ENCODE peak calls at places on chromosome 12, in six cellular contexts. K is caudate nucleus; Z is heart left ventricle; S is activated effector memory CD4-positive, alpha-beta T cell treated with anti-CD3 and anti-CD28 coated beads, Interleukin-2, amount 50 U/mL, for 16 hours; P is right lobe of liver; R is fibroblast of lung. G is an unnamed sample.

GRCh38 chr12:110253176-110253575 is 27.9 kb upstream of the ATP2A2 start:
- DNase-seq in P (peak; percentile 85), R (peak; percentile 72), K (no peak), Z (peak; percentile 84), S (no peak), G (no peak)

GRCh38 chr12:16359512-16360491 is 12.4 kb downstream of the MGST1 start:
- DNase-seq in K (no peak), S (no peak), R (peak; percentile 66), P (peak; percentile 68), Z (peak; percentile 42), G (peak; percentile 19)

GRCh38 chr12:89662623-89663022 is 46.0 kb downstream of the ATP2B1 start:
- DNase-seq in P (no peak), K (no peak), S (no peak), Z (no peak), R (peak; percentile 22), G (no peak)

GRCh38 chr12:130838284-130838950 is 633 bp downstream of the STX2 start:
- DNase-seq in Z (peak; percentile 44), P (peak; percentile 90), K (peak; percentile 62), R (no peak), S (no peak), G (no peak)

GRCh38 chr12:132888852-132889251 is 1.4 kb upstream of the CHFR start:
- DNase-seq in P (no peak), Z (no peak), S (no peak), K (no peak), R (no peak), G (no peak)

GRCh38 chr12:105083551-105084105 is 630 bp downstream of the ALDH1L2 start:
- DNase-seq in P (no peak), K (peak; percentile 10), Z (peak; percentile 28), R (peak; percentile 81), S (no peak), G (no peak)

GRCh38 chr12:50537538-50537919 is 32.7 kb downstream of the DIP2B start:
- DNase-seq in P (no peak), Z (no peak), K (peak; percentile 63), S (peak; percentile 66), R (no peak), G (peak; percentile 75)

GRCh38 chr12:87157791-87158190 is 871.4 kb downstream of the C12orf50 start:
- DNase-seq in R (peak; percentile 97), S (no peak), K (no peak), P (no peak), Z (no peak), G (peak; percentile 71)

GRCh38 chr12:25051171-25051570 is 102.3 kb upstream of the BCAT1 start:
- DNase-seq in K (no peak), S (no peak), P (no peak), R (no peak), Z (no peak), G (no peak)

GRCh38 chr12:116087962-116088361 is 189.5 kb downstream of the MED13L start:
- DNase-seq in R (no peak), Z (no peak), P (no peak), S (no peak), K (no peak), G (no peak)

GRCh38 chr12:54997914-54998507 is 13.4 kb upstream of the TESPA1 start:
- DNase-seq in P (no peak), S (no peak), K (no peak), R (no peak), Z (no peak), G (no peak)

GRCh38 chr12:70070494-70071007 is 172.7 kb upstream of the CNOT2 start:
- DNase-seq in Z (no peak), P (no peak), S (no peak), R (no peak), K (no peak), G (no peak)

GRCh38 chr12:115338566-115339294 is 654.8 kb upstream of the TBX3 start:
- DNase-seq in P (no peak), K (no peak), Z (no peak), S (no peak), R (no peak), G (no peak)

GRCh38 chr12:106108187-106108816 is 30.5 kb downstream of the NUAK1 start:
- DNase-seq in P (no peak), Z (no peak), S (no peak), K (peak; percentile 32), R (peak; percentile 28), G (no peak)

GRCh38 chr12:47237751-47238211 is 158.0 kb upstream of the AMIGO2 start:
- DNase-seq in Z (no peak), K (no peak), S (no peak), R (peak; percentile 26), P (no peak), G (no peak)

GRCh38 chr12:104353012-104353981 is 49.8 kb downstream of the EID3 start:
- DNase-seq in R (no peak), S (no peak), K (no peak), P (no peak), Z (no peak), G (no peak)

GRCh38 chr12:15011162-15011561 is 38.3 kb downstream of the PDE6H start:
- DNase-seq in P (no peak), R (no peak), S (no peak), Z (no peak), K (no peak), G (no peak)

GRCh38 chr12:12219664-12220063 is 47.2 kb downstream of the LRP6 start:
- DNase-seq in S (no peak), K (no peak), P (no peak), Z (no peak), R (no peak), G (no peak)

GRCh38 chr12:27148373-27148772 is 66.0 kb upstream of the C12orf71 start:
- DNase-seq in R (no peak), S (no peak), P (no peak), Z (no peak), K (no peak), G (no peak)

GRCh38 chr12:63844391-63845341 is at the start of gene SRGAP1:
- DNase-seq in P (peak; percentile 69), Z (peak; percentile 71), R (peak; percentile 86), K (peak; percentile 71), S (no peak), G (peak; percentile 79)

GRCh38 chr12:120041386-120042231 is 52.6 kb downstream of the BICDL1 start:
- DNase-seq in Z (no peak), P (no peak), S (peak; percentile 65), K (peak; percentile 60), R (no peak), G (no peak)

GRCh38 chr12:43336962-43337555 is 214.9 kb downstream of the ADAMTS20 start:
- DNase-seq in P (no peak), S (no peak), R (peak; percentile 70), Z (no peak), K (no peak), G (peak; percentile 58)

GRCh38 chr12:118376089-118377004 is at the start of gene SUDS3:
- DNase-seq in Z (peak; percentile 92), K (peak; percentile 91), P (peak; percentile 93), S (peak; percentile 98), R (peak; percentile 81), G (peak; percentile 69)

GRCh38 chr12:78229491-78230209 is 399.0 kb downstream of the NAV3 start:
- DNase-seq in P (no peak), K (no peak), S (no peak), R (peak; percentile 54), Z (no peak), G (no peak)

GRCh38 chr12:65930114-65930828 is 106.0 kb downstream of the HMGA2 start:
- DNase-seq in S (no peak), P (no peak), R (no peak), K (no peak), Z (no peak), G (no peak)

GRCh38 chr12:5185435-5186069 is 141.9 kb downstream of the KCNA5 start:
- DNase-seq in S (no peak), R (no peak), Z (no peak), K (no peak), P (no peak), G (no peak)

GRCh38 chr12:92136883-92137582 is 8.6 kb downstream of the BTG1 start:
- DNase-seq in K (no peak), P (no peak), R (peak; percentile 97), S (no peak), Z (no peak), G (peak; percentile 62)

G was measured in kidney glomerular epithelial cell.